ENCODE peak calls at places on chromosomes 1 and 21, in nine cellular contexts. U, E, T, B, X, M, H, J and Q are unnamed samples.

GRCh38 chr1:214351551-214352277 is 70.8 kb downstream of the SMYD2 start:
- DNase-seq in T (no peak), U (no peak), X (no peak), J (no peak), M (no peak), H (no peak), B (no peak), E (no peak), Q (no peak)

GRCh38 chr1:156652131-156652991 is 10.4 kb downstream of the BCAN start:
- DNase-seq in J (no peak), M (no peak), T (no peak), X (no peak), H (no peak), B (peak), E (no peak), U (no peak), Q (no peak)

GRCh38 chr1:64861611-64862010 is 104.7 kb downstream of the JAK1 start:
- DNase-seq in T (no peak), J (no peak), H (no peak), X (no peak), M (no peak), E (peak), B (no peak), U (no peak), Q (no peak)

GRCh38 chr1:222777463-222777862 is 37.4 kb upstream of the DISP1 start:
- DNase-seq in J (no peak), E (no peak), H (no peak), U (no peak), X (no peak), T (no peak), M (no peak), B (no peak), Q (no peak)

GRCh38 chr1:25168193-25169071 is 63.9 kb downstream of the SYF2 start:
- DNase-seq in T (no peak), B (no peak), E (no peak), M (no peak), U (no peak), X (no peak), J (peak), H (no peak), Q (no peak)

GRCh38 chr1:189567890-189568289 is 909.8 kb downstream of the BRINP3 start:
- DNase-seq in H (no peak), B (no peak), X (no peak), U (no peak), M (no peak), J (no peak), T (no peak), E (no peak), Q (no peak)

GRCh38 chr21:45574081-45574501 is 31.9 kb upstream of the SLC19A1 start:
- DNase-seq in B (no peak), E (no peak), H (no peak), T (no peak), M (no peak), J (no peak), X (no peak), U (peak), Q (no peak)

GRCh38 chr1:49333946-49334345 is 557.3 kb upstream of the BEND5 start:
- DNase-seq in T (no peak), M (no peak), J (no peak), X (no peak), U (no peak), B (no peak), E (no peak), H (no peak), Q (no peak)

GRCh38 chr1:9835404-9835757 is 11.6 kb upstream of the CLSTN1 start:
- DNase-seq in J (no peak), B (no peak), E (no peak), T (no peak), M (no peak), H (no peak), U (no peak), X (no peak), Q (no peak)

GRCh38 chr1:60942896-60943633 is 139.3 kb upstream of the NFIA start:
- DNase-seq in T (no peak), X (no peak), E (no peak), U (no peak), H (no peak), M (no peak), B (no peak), J (no peak), Q (no peak)

GRCh38 chr1:178263341-178263740 is 169.4 kb downstream of the RASAL2 start:
- DNase-seq in T (no peak), E (no peak), M (no peak), J (no peak), U (no peak), H (no peak), B (no peak), X (no peak), Q (no peak)

GRCh38 chr1:98677288-98677687 is 15.8 kb downstream of the SNX7 start:
- DNase-seq in B (no peak), J (no peak), H (no peak), M (no peak), T (peak), E (no peak), U (no peak), X (no peak), Q (no peak)

GRCh38 chr21:36424592-36424991 is 39.4 kb downstream of the CHAF1B start:
- DNase-seq in H (no peak), B (no peak), M (no peak), U (no peak), E (no peak), X (no peak), T (no peak), J (no peak), Q (no peak)

GRCh38 chr1:224623310-224623714 is 7.2 kb downstream of the CNIH3 start:
- DNase-seq in T (no peak), X (no peak), J (no peak), B (peak), U (no peak), E (no peak), H (no peak), M (no peak), Q (peak)